ENCODE peak calls at places on chromosomes 1 and 21, in ten cellular contexts. One of them, this sample, is unnamed.
A peak's percentile ranks its signal among the peaks of the same experiment; 100 is the strongest.

GRCh38 chr1:219900201-219900600 is 28.2 kb downstream of the SLC30A10 start:
- DNase-seq in coronary artery: no peak
- DNase-seq in cardiac muscle cell: peak; percentile 3
- DNase-seq in fibroblast of lung: peak; percentile 1
- DNase-seq in heart left ventricle: no peak
- DNase-seq in upper lobe of right lung: no peak
- DNase-seq in thoracic aorta: no peak
- DNase-seq in heart right ventricle: no peak
- DNase-seq in sigmoid colon: no peak
- DNase-seq in lung: no peak
- DNase-seq in this sample: no peak

GRCh38 chr1:51517361-51518032 is 1.6 kb downstream of the EPS15 start:
- DNase-seq in coronary artery: no peak
- DNase-seq in cardiac muscle cell: peak; percentile 53
- DNase-seq in fibroblast of lung: peak; percentile 23
- DNase-seq in heart left ventricle: no peak
- DNase-seq in upper lobe of right lung: no peak
- DNase-seq in thoracic aorta: no peak
- DNase-seq in heart right ventricle: no peak
- DNase-seq in sigmoid colon: no peak
- DNase-seq in lung: no peak
- DNase-seq in this sample: peak; percentile 31

GRCh38 chr1:159957824-159958268 is 3.8 kb upstream of the SLAMF9 start:
- DNase-seq in coronary artery: peak; percentile 31
- DNase-seq in cardiac muscle cell: no peak
- DNase-seq in fibroblast of lung: no peak
- DNase-seq in heart left ventricle: no peak
- DNase-seq in upper lobe of right lung: no peak
- DNase-seq in thoracic aorta: no peak
- DNase-seq in heart right ventricle: no peak
- DNase-seq in sigmoid colon: no peak
- DNase-seq in lung: no peak
- DNase-seq in this sample: peak; percentile 49

GRCh38 chr21:45335761-45336534 is 48.3 kb upstream of the POFUT2 start:
- DNase-seq in coronary artery: no peak
- DNase-seq in cardiac muscle cell: no peak
- DNase-seq in fibroblast of lung: no peak
- DNase-seq in heart left ventricle: no peak
- DNase-seq in upper lobe of right lung: peak; percentile 64
- DNase-seq in thoracic aorta: no peak
- DNase-seq in heart right ventricle: no peak
- DNase-seq in sigmoid colon: peak; percentile 58
- DNase-seq in lung: no peak
- DNase-seq in this sample: peak; percentile 43

GRCh38 chr1:230901711-230902110 is 33.4 kb upstream of the C1orf198 start:
- DNase-seq in coronary artery: no peak
- DNase-seq in cardiac muscle cell: no peak
- DNase-seq in fibroblast of lung: peak; percentile 47
- DNase-seq in heart left ventricle: no peak
- DNase-seq in upper lobe of right lung: peak; percentile 84
- DNase-seq in thoracic aorta: no peak
- DNase-seq in heart right ventricle: no peak
- DNase-seq in sigmoid colon: no peak
- DNase-seq in lung: peak; percentile 88
- DNase-seq in this sample: no peak

GRCh38 chr1:97603776-97604175 is 317.1 kb downstream of the DPYD start:
- DNase-seq in coronary artery: no peak
- DNase-seq in cardiac muscle cell: peak; percentile 37
- DNase-seq in fibroblast of lung: peak; percentile 54
- DNase-seq in heart left ventricle: no peak
- DNase-seq in upper lobe of right lung: no peak
- DNase-seq in thoracic aorta: no peak
- DNase-seq in heart right ventricle: no peak
- DNase-seq in sigmoid colon: no peak
- DNase-seq in lung: no peak
- DNase-seq in this sample: no peak

GRCh38 chr1:95982706-95983105 is 738.9 kb upstream of the PTBP2 start:
- DNase-seq in coronary artery: no peak
- DNase-seq in cardiac muscle cell: no peak
- DNase-seq in fibroblast of lung: no peak
- DNase-seq in heart left ventricle: no peak
- DNase-seq in upper lobe of right lung: no peak
- DNase-seq in thoracic aorta: no peak
- DNase-seq in heart right ventricle: no peak
- DNase-seq in sigmoid colon: no peak
- DNase-seq in lung: no peak
- DNase-seq in this sample: no peak

GRCh38 chr21:37704751-37705150 is 211.5 kb downstream of the KCNJ6 start:
- DNase-seq in coronary artery: no peak
- DNase-seq in cardiac muscle cell: no peak
- DNase-seq in fibroblast of lung: no peak
- DNase-seq in heart left ventricle: no peak
- DNase-seq in upper lobe of right lung: no peak
- DNase-seq in thoracic aorta: no peak
- DNase-seq in heart right ventricle: no peak
- DNase-seq in sigmoid colon: no peak
- DNase-seq in lung: no peak
- DNase-seq in this sample: no peak

DNA sequence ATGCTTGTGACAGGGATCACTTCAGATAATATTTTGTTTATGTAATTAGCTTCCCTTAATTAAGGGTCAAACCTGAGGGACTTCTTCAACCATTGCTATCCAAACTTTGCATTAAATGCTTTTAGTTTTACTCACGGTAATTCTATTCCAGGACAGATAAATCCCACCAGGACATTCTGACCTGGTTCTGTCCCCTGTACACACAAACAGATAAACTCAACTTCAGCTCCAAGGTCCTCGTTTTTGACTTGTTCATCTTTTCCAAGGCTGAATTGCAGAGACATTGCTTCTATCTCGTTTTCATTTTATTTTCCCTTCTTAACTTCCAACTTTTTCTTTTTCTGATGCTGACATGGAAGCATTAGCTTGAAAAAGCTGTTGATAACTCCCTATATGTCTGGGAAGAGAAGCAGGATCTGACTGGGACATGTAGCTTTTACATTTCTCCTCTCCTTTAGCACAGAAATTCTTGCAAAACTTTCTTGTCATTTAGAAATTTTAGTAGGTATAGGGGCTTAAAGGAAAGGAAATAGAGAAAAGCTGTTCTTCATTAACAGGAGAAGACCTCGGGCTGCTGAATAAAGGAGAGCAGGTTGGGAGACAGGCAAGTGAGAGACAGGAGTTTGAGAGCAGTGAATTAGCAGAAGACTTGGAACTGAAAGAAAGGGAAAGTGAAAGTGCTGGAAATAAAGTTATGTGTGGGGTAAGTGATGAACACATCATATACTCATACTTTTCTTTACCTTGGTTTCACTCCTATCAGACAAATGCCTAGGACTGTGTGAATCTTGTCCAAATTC is 231.7 kb upstream of the B3GALT2 start:
- DNase-seq in coronary artery: no peak
- DNase-seq in cardiac muscle cell: peak; percentile 58
- DNase-seq in fibroblast of lung: peak; percentile 39
- DNase-seq in heart left ventricle: no peak
- DNase-seq in upper lobe of right lung: no peak
- DNase-seq in thoracic aorta: no peak
- DNase-seq in heart right ventricle: no peak
- DNase-seq in sigmoid colon: no peak
- DNase-seq in lung: no peak
- DNase-seq in this sample: peak; percentile 79
- H3K4me3 ChIP-seq in coronary artery: peak overlapping the region; percentile 62
- H3K4me3 ChIP-seq in cardiac muscle cell: no peak overlapping the region
- H3K4me3 ChIP-seq in fibroblast of lung: peak overlapping the region; percentile 48
- H3K4me3 ChIP-seq in heart left ventricle: peak overlapping the region; percentile 10
- H3K4me3 ChIP-seq in upper lobe of right lung: peak overlapping the region; percentile 41
- H3K4me3 ChIP-seq in thoracic aorta: peak overlapping the region; percentile 65
- H3K4me3 ChIP-seq in heart right ventricle: peak overlapping the region; percentile 28
- H3K4me3 ChIP-seq in sigmoid colon: peak overlapping the region; percentile 34
- H3K4me3 ChIP-seq in lung: no peak overlapping the region
- H3K4me3 ChIP-seq in this sample: peak overlapping the region; percentile 23

GRCh38 chr1:211894312-211894711 is 63.7 kb upstream of the LPGAT1 start:
- DNase-seq in coronary artery: no peak
- DNase-seq in cardiac muscle cell: peak; percentile 19
- DNase-seq in fibroblast of lung: no peak
- DNase-seq in heart left ventricle: no peak
- DNase-seq in upper lobe of right lung: no peak
- DNase-seq in thoracic aorta: no peak
- DNase-seq in heart right ventricle: no peak
- DNase-seq in sigmoid colon: no peak
- DNase-seq in lung: no peak
- DNase-seq in this sample: no peak

GRCh38 chr1:211892577-211892976 is 62.0 kb upstream of the LPGAT1 start:
- DNase-seq in coronary artery: no peak
- DNase-seq in cardiac muscle cell: no peak
- DNase-seq in fibroblast of lung: no peak
- DNase-seq in heart left ventricle: no peak
- DNase-seq in upper lobe of right lung: no peak
- DNase-seq in thoracic aorta: no peak
- DNase-seq in heart right ventricle: no peak
- DNase-seq in sigmoid colon: no peak
- DNase-seq in lung: no peak
- DNase-seq in this sample: no peak

GRCh38 chr1:211895126-211895759 is 64.7 kb upstream of the LPGAT1 start:
- DNase-seq in coronary artery: no peak
- DNase-seq in cardiac muscle cell: no peak
- DNase-seq in fibroblast of lung: no peak
- DNase-seq in heart left ventricle: no peak
- DNase-seq in upper lobe of right lung: no peak
- DNase-seq in thoracic aorta: no peak
- DNase-seq in heart right ventricle: no peak
- DNase-seq in sigmoid colon: no peak
- DNase-seq in lung: no peak
- DNase-seq in this sample: peak; percentile 60

GRCh38 chr1:211893260-211893659 is 62.7 kb upstream of the LPGAT1 start:
- DNase-seq in coronary artery: no peak
- DNase-seq in cardiac muscle cell: no peak
- DNase-seq in fibroblast of lung: no peak
- DNase-seq in heart left ventricle: no peak
- DNase-seq in upper lobe of right lung: no peak
- DNase-seq in thoracic aorta: no peak
- DNase-seq in heart right ventricle: no peak
- DNase-seq in sigmoid colon: no peak
- DNase-seq in lung: no peak
- DNase-seq in this sample: no peak

GRCh38 chr1:211891708-211892107 is 61.1 kb upstream of the LPGAT1 start:
- DNase-seq in coronary artery: no peak
- DNase-seq in cardiac muscle cell: no peak
- DNase-seq in fibroblast of lung: no peak
- DNase-seq in heart left ventricle: no peak
- DNase-seq in upper lobe of right lung: no peak
- DNase-seq in thoracic aorta: no peak
- DNase-seq in heart right ventricle: no peak
- DNase-seq in sigmoid colon: no peak
- DNase-seq in lung: no peak
- DNase-seq in this sample: no peak
- H3K27ac ChIP-seq in coronary artery: no peak overlapping the region
- H3K27ac ChIP-seq in cardiac muscle cell: no peak overlapping the region
- H3K27ac ChIP-seq in fibroblast of lung: no peak overlapping the region
- H3K27ac ChIP-seq in heart left ventricle: no peak overlapping the region
- H3K27ac ChIP-seq in upper lobe of right lung: no peak overlapping the region
- H3K27ac ChIP-seq in thoracic aorta: no peak overlapping the region
- H3K27ac ChIP-seq in heart right ventricle: no peak overlapping the region
- H3K27ac ChIP-seq in sigmoid colon: no peak overlapping the region
- H3K27ac ChIP-seq in lung: no peak overlapping the region
- H3K27ac ChIP-seq in this sample: no peak overlapping the region

GRCh38 chr1:151829352-151830046 is 2.1 kb downstream of the RORC start:
- DNase-seq in coronary artery: no peak
- DNase-seq in cardiac muscle cell: no peak
- DNase-seq in fibroblast of lung: no peak
- DNase-seq in heart left ventricle: no peak
- DNase-seq in upper lobe of right lung: no peak
- DNase-seq in thoracic aorta: no peak
- DNase-seq in heart right ventricle: no peak
- DNase-seq in sigmoid colon: no peak
- DNase-seq in lung: no peak
- DNase-seq in this sample: no peak

GRCh38 chr1:151831605-151832004 is at the start of gene RORC:
- DNase-seq in coronary artery: no peak
- DNase-seq in cardiac muscle cell: no peak
- DNase-seq in fibroblast of lung: no peak
- DNase-seq in heart left ventricle: peak; percentile 64
- DNase-seq in upper lobe of right lung: peak; percentile 89
- DNase-seq in thoracic aorta: no peak
- DNase-seq in heart right ventricle: peak; percentile 54
- DNase-seq in sigmoid colon: no peak
- DNase-seq in lung: peak; percentile 77
- DNase-seq in this sample: peak; percentile 84

GRCh38 chr1:151831256-151831591 is 378 bp downstream of the RORC start:
- DNase-seq in coronary artery: no peak
- DNase-seq in cardiac muscle cell: no peak
- DNase-seq in fibroblast of lung: no peak
- DNase-seq in heart left ventricle: no peak
- DNase-seq in upper lobe of right lung: no peak
- DNase-seq in thoracic aorta: no peak
- DNase-seq in heart right ventricle: no peak
- DNase-seq in sigmoid colon: no peak
- DNase-seq in lung: no peak
- DNase-seq in this sample: no peak

GRCh38 chr1:151828931-151829330 is 2.7 kb downstream of the RORC start:
- DNase-seq in coronary artery: no peak
- DNase-seq in cardiac muscle cell: peak; percentile 84
- DNase-seq in fibroblast of lung: peak; percentile 47
- DNase-seq in heart left ventricle: peak; percentile 54
- DNase-seq in upper lobe of right lung: no peak
- DNase-seq in thoracic aorta: no peak
- DNase-seq in heart right ventricle: peak; percentile 63
- DNase-seq in sigmoid colon: no peak
- DNase-seq in lung: no peak
- DNase-seq in this sample: no peak

DNA sequence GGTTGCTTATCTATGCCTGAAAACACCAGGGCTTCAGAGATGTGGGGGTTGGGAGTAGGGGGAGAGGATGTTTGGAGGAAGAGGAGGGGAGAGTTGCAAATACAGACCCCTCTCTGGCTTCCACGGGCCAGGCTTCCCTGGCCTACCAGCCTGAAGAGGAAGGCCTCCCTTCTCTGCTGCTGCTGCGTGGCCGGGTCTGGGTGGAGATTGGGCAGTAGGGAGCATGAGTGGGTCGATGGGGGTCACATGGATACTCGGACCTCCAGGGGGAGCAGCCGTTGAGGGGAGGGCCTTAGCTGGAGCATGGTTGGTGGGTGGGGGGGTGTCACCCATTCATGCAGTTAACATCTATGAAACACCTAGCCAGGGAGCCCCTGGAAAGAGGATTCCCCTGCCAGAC is 1.5 kb downstream of the RORC start:
- DNase-seq in coronary artery: no peak
- DNase-seq in cardiac muscle cell: no peak
- DNase-seq in fibroblast of lung: no peak
- DNase-seq in heart left ventricle: no peak
- DNase-seq in upper lobe of right lung: no peak
- DNase-seq in thoracic aorta: no peak
- DNase-seq in heart right ventricle: no peak
- DNase-seq in sigmoid colon: no peak
- DNase-seq in lung: no peak
- DNase-seq in this sample: no peak
- H3K4me3 ChIP-seq in coronary artery: no peak overlapping the region
- H3K4me3 ChIP-seq in cardiac muscle cell: no peak overlapping the region
- H3K4me3 ChIP-seq in fibroblast of lung: no peak overlapping the region
- H3K4me3 ChIP-seq in heart left ventricle: no peak overlapping the region
- H3K4me3 ChIP-seq in upper lobe of right lung: no peak overlapping the region
- H3K4me3 ChIP-seq in thoracic aorta: no peak overlapping the region
- H3K4me3 ChIP-seq in heart right ventricle: no peak overlapping the region
- H3K4me3 ChIP-seq in sigmoid colon: no peak overlapping the region
- H3K4me3 ChIP-seq in lung: no peak overlapping the region
- H3K4me3 ChIP-seq in this sample: no peak overlapping the region

GRCh38 chr21:29657228-29657989 is 282.4 kb downstream of the GRIK1 start:
- DNase-seq in coronary artery: no peak
- DNase-seq in cardiac muscle cell: no peak
- DNase-seq in fibroblast of lung: no peak
- DNase-seq in heart left ventricle: no peak
- DNase-seq in upper lobe of right lung: no peak
- DNase-seq in thoracic aorta: no peak
- DNase-seq in heart right ventricle: no peak
- DNase-seq in sigmoid colon: no peak
- DNase-seq in lung: no peak
- DNase-seq in this sample: no peak
- H3K27ac ChIP-seq in coronary artery: no peak overlapping the region
- H3K27ac ChIP-seq in cardiac muscle cell: no peak overlapping the region
- H3K27ac ChIP-seq in fibroblast of lung: no peak overlapping the region
- H3K27ac ChIP-seq in heart left ventricle: no peak overlapping the region
- H3K27ac ChIP-seq in upper lobe of right lung: no peak overlapping the region
- H3K27ac ChIP-seq in thoracic aorta: no peak overlapping the region
- H3K27ac ChIP-seq in heart right ventricle: no peak overlapping the region
- H3K27ac ChIP-seq in sigmoid colon: no peak overlapping the region
- H3K27ac ChIP-seq in lung: no peak overlapping the region
- H3K27ac ChIP-seq in this sample: no peak overlapping the region